ENCODE peak calls at places on chromosomes 1 and 21, in five cellular contexts. One of them, this sample, is unnamed.

GRCh38 chr1:173122958-173123852 is 72.5 kb upstream of the TNFSF18 start:
- DNase-seq in cardiac muscle cell: peak
- DNase-seq in left ventricle myocardium inferior: peak
- DNase-seq in GM10248: no peak
- DNase-seq in fibroblast of the aortic adventitia: peak
- DNase-seq in this sample: peak

GRCh38 chr1:238341395-238341794 is 450.7 kb upstream of the ZP4 start:
- DNase-seq in cardiac muscle cell: no peak
- DNase-seq in left ventricle myocardium inferior: no peak
- DNase-seq in GM10248: no peak
- DNase-seq in fibroblast of the aortic adventitia: no peak
- DNase-seq in this sample: no peak

GRCh38 chr1:5456090-5456789 is 536.0 kb downstream of the NPHP4 start:
- DNase-seq in cardiac muscle cell: no peak
- DNase-seq in left ventricle myocardium inferior: no peak
- DNase-seq in GM10248: no peak
- DNase-seq in fibroblast of the aortic adventitia: no peak
- DNase-seq in this sample: no peak

GRCh38 chr1:13828454-13829151 is 128.6 kb downstream of the PRDM2 start:
- DNase-seq in cardiac muscle cell: peak
- DNase-seq in left ventricle myocardium inferior: no peak
- DNase-seq in GM10248: peak
- DNase-seq in fibroblast of the aortic adventitia: no peak
- DNase-seq in this sample: no peak

GRCh38 chr1:47663286-47663685 is 225.4 kb downstream of the FOXD2 start:
- DNase-seq in cardiac muscle cell: no peak
- DNase-seq in left ventricle myocardium inferior: no peak
- DNase-seq in GM10248: no peak
- DNase-seq in fibroblast of the aortic adventitia: no peak
- DNase-seq in this sample: no peak

GRCh38 chr1:183989078-183989577 is 48.4 kb downstream of the COLGALT2 start:
- DNase-seq in cardiac muscle cell: no peak
- DNase-seq in left ventricle myocardium inferior: peak
- DNase-seq in GM10248: peak
- DNase-seq in fibroblast of the aortic adventitia: peak
- DNase-seq in this sample: peak

GRCh38 chr1:214282696-214283225 is 1.8 kb downstream of the SMYD2 start:
- DNase-seq in cardiac muscle cell: no peak
- DNase-seq in left ventricle myocardium inferior: no peak
- DNase-seq in GM10248: no peak
- DNase-seq in fibroblast of the aortic adventitia: no peak
- DNase-seq in this sample: no peak

GRCh38 chr21:38438476-38438893 is 59.8 kb downstream of the ERG start:
- DNase-seq in cardiac muscle cell: peak
- DNase-seq in left ventricle myocardium inferior: peak
- DNase-seq in GM10248: no peak
- DNase-seq in fibroblast of the aortic adventitia: peak
- DNase-seq in this sample: peak

GRCh38 chr1:37537378-37537777 is 16.7 kb downstream of the SNIP1 start:
- DNase-seq in cardiac muscle cell: no peak
- DNase-seq in left ventricle myocardium inferior: no peak
- DNase-seq in GM10248: no peak
- DNase-seq in fibroblast of the aortic adventitia: no peak
- DNase-seq in this sample: peak

GRCh38 chr1:35454616-35455015 is 102.6 kb downstream of the KIAA0319L start:
- DNase-seq in cardiac muscle cell: no peak
- DNase-seq in left ventricle myocardium inferior: no peak
- DNase-seq in GM10248: no peak
- DNase-seq in fibroblast of the aortic adventitia: peak
- DNase-seq in this sample: peak

GRCh38 chr1:72693899-72694298 is 411.6 kb upstream of the NEGR1 start:
- DNase-seq in cardiac muscle cell: no peak
- DNase-seq in left ventricle myocardium inferior: no peak
- DNase-seq in GM10248: no peak
- DNase-seq in fibroblast of the aortic adventitia: no peak
- DNase-seq in this sample: no peak

GRCh38 chr1:164794310-164794709 is 235.3 kb downstream of the PBX1 start:
- DNase-seq in cardiac muscle cell: no peak
- DNase-seq in left ventricle myocardium inferior: no peak
- DNase-seq in GM10248: no peak
- DNase-seq in fibroblast of the aortic adventitia: peak
- DNase-seq in this sample: peak

GRCh38 chr1:174008261-174008660 is 13.9 kb downstream of the RC3H1 start:
- DNase-seq in cardiac muscle cell: no peak
- DNase-seq in left ventricle myocardium inferior: no peak
- DNase-seq in GM10248: no peak
- DNase-seq in fibroblast of the aortic adventitia: no peak
- DNase-seq in this sample: no peak

GRCh38 chr1:60129916-60130315 is 56.3 kb upstream of the C1orf87 start:
- DNase-seq in cardiac muscle cell: no peak
- DNase-seq in left ventricle myocardium inferior: no peak
- DNase-seq in GM10248: no peak
- DNase-seq in fibroblast of the aortic adventitia: peak
- DNase-seq in this sample: peak

GRCh38 chr1:156676820-156677615 is at the start of gene NES:
- DNase-seq in cardiac muscle cell: peak
- DNase-seq in left ventricle myocardium inferior: peak
- DNase-seq in GM10248: no peak
- DNase-seq in fibroblast of the aortic adventitia: peak
- DNase-seq in this sample: peak

GRCh38 chr1:214544791-214545190 is 6.6 kb downstream of the PTPN14 start:
- DNase-seq in cardiac muscle cell: no peak
- DNase-seq in left ventricle myocardium inferior: no peak
- DNase-seq in GM10248: no peak
- DNase-seq in fibroblast of the aortic adventitia: no peak
- DNase-seq in this sample: no peak

GRCh38 chr1:44929556-44929955 is 56.8 kb downstream of the EIF2B3 start:
- DNase-seq in cardiac muscle cell: no peak
- DNase-seq in left ventricle myocardium inferior: no peak
- DNase-seq in GM10248: no peak
- DNase-seq in fibroblast of the aortic adventitia: peak
- DNase-seq in this sample: no peak

GRCh38 chr1:65793359-65793732 is 651 bp downstream of the PDE4B start:
- DNase-seq in cardiac muscle cell: peak
- DNase-seq in left ventricle myocardium inferior: peak
- DNase-seq in GM10248: no peak
- DNase-seq in fibroblast of the aortic adventitia: no peak
- DNase-seq in this sample: no peak

GRCh38 chr1:246875041-246876026 is 56.4 kb downstream of the AHCTF1 start:
- DNase-seq in cardiac muscle cell: no peak
- DNase-seq in left ventricle myocardium inferior: no peak
- DNase-seq in GM10248: no peak
- DNase-seq in fibroblast of the aortic adventitia: peak
- DNase-seq in this sample: peak

GRCh38 chr1:242404296-242404695 is 120.2 kb downstream of the PLD5 start:
- DNase-seq in cardiac muscle cell: no peak
- DNase-seq in left ventricle myocardium inferior: no peak
- DNase-seq in GM10248: no peak
- DNase-seq in fibroblast of the aortic adventitia: no peak
- DNase-seq in this sample: no peak

GRCh38 chr1:233172201-233172600 is 123.3 kb downstream of the PCNX2 start:
- DNase-seq in cardiac muscle cell: no peak
- DNase-seq in left ventricle myocardium inferior: no peak
- DNase-seq in GM10248: no peak
- DNase-seq in fibroblast of the aortic adventitia: peak
- DNase-seq in this sample: peak

GRCh38 chr1:100631015-100631521 is 88.5 kb upstream of the VCAM1 start:
- DNase-seq in cardiac muscle cell: no peak
- DNase-seq in left ventricle myocardium inferior: no peak
- DNase-seq in GM10248: no peak
- DNase-seq in fibroblast of the aortic adventitia: peak
- DNase-seq in this sample: peak

GRCh38 chr1:25828491-25828890 is 8.7 kb downstream of the MTFR1L start:
- DNase-seq in cardiac muscle cell: no peak
- DNase-seq in left ventricle myocardium inferior: no peak
- DNase-seq in GM10248: no peak
- DNase-seq in fibroblast of the aortic adventitia: no peak
- DNase-seq in this sample: no peak
- TF ChIP-seq CTCF in cardiac muscle cell: no peak
- TF ChIP-seq CTCF in left ventricle myocardium inferior: no peak
- TF ChIP-seq CTCF in GM10248: no peak
- TF ChIP-seq CTCF in fibroblast of the aortic adventitia: no peak
- TF ChIP-seq CTCF in this sample: no peak

DNA sequence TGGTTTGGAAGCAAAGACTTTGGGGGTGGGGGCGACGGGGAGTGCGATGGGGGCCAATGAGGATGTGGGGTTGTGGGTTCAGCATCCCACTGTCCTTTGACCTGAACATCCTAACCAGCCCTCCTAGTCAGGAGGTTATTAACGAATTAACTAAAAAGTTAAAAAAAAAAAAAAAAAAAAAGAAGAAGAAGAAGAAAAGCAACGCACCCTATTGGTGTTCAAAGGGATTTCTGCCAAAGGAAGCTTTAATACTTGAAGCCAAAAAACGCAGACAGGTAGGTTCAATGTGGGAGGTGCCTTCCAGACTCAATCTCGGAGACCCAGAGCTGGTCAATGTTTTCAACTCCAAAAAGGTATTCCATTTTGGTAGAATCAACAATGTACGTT is 2.2 kb downstream of the CLIC6 start:
- DNase-seq in cardiac muscle cell: no peak
- DNase-seq in left ventricle myocardium inferior: no peak
- DNase-seq in GM10248: peak
- DNase-seq in fibroblast of the aortic adventitia: no peak
- DNase-seq in this sample: no peak
- TF ChIP-seq CTCF in cardiac muscle cell: no peak
- TF ChIP-seq CTCF in left ventricle myocardium inferior: no peak
- TF ChIP-seq CTCF in GM10248: peak
- TF ChIP-seq CTCF in fibroblast of the aortic adventitia: peak
- TF ChIP-seq CTCF in this sample: no peak

GRCh38 chr21:46151261-46151988 is 4.0 kb downstream of the FTCD start:
- DNase-seq in cardiac muscle cell: no peak
- DNase-seq in left ventricle myocardium inferior: no peak
- DNase-seq in GM10248: no peak
- DNase-seq in fibroblast of the aortic adventitia: no peak
- DNase-seq in this sample: no peak

GRCh38 chr21:46148106-46148505 is 7.3 kb downstream of the FTCD start:
- DNase-seq in cardiac muscle cell: no peak
- DNase-seq in left ventricle myocardium inferior: no peak
- DNase-seq in GM10248: no peak
- DNase-seq in fibroblast of the aortic adventitia: no peak
- DNase-seq in this sample: no peak

GRCh38 chr21:46150491-46151121 is 4.8 kb downstream of the FTCD start:
- DNase-seq in cardiac muscle cell: no peak
- DNase-seq in left ventricle myocardium inferior: no peak
- DNase-seq in GM10248: no peak
- DNase-seq in fibroblast of the aortic adventitia: no peak
- DNase-seq in this sample: no peak

GRCh38 chr21:46149205-46149901 is 6.0 kb downstream of the FTCD start:
- DNase-seq in cardiac muscle cell: no peak
- DNase-seq in left ventricle myocardium inferior: no peak
- DNase-seq in GM10248: no peak
- DNase-seq in fibroblast of the aortic adventitia: no peak
- DNase-seq in this sample: no peak

DNA sequence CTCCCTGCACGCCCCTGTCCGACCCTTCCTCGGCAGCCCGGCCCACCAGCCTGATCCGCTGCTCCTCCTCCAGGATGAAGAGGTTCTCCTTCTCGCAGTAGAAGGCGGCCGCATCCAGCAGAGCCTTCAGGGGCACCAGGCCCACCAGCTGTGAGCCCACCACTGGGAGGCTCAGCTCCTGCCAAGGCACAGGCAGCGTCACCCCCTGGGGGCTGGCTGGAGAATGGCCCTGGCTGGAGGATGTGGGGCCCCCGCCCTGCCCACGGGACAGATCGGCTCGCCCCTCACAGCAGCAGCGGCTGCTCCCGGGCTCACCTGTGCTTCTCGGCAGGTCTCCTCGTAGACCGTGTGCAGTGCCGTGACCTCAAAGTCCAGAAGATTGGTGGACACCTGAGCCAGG is 5.3 kb downstream of the FTCD start:
- DNase-seq in cardiac muscle cell: no peak
- DNase-seq in left ventricle myocardium inferior: no peak
- DNase-seq in GM10248: no peak
- DNase-seq in fibroblast of the aortic adventitia: no peak
- DNase-seq in this sample: no peak
- TF ChIP-seq CTCF in cardiac muscle cell: no peak
- TF ChIP-seq CTCF in left ventricle myocardium inferior: no peak
- TF ChIP-seq CTCF in GM10248: no peak
- TF ChIP-seq CTCF in fibroblast of the aortic adventitia: no peak
- TF ChIP-seq CTCF in this sample: no peak

DNA sequence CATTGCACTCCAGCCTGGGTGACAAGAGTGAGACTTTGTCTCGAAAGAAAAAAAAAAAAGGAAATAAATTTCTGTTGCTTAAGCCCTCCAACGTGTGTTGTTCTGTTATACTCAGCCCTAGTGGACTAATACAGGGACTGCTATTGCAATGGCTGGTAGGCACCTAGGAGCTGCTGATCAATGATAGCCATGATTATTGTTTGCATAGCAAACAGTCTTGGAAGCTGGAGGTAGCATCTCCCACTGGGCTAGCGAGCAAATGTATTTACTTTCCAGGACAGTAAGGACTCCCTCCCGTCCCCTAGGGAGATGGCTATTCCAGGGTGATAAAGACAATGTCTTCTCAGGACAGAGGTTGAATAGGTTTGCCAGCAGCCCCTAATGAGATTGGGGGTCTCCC is 13.5 kb upstream of the TNFRSF8 start:
- DNase-seq in cardiac muscle cell: no peak
- DNase-seq in left ventricle myocardium inferior: no peak
- DNase-seq in GM10248: no peak
- DNase-seq in fibroblast of the aortic adventitia: no peak
- DNase-seq in this sample: no peak
- TF ChIP-seq CTCF in cardiac muscle cell: no peak
- TF ChIP-seq CTCF in left ventricle myocardium inferior: no peak
- TF ChIP-seq CTCF in GM10248: no peak
- TF ChIP-seq CTCF in fibroblast of the aortic adventitia: no peak
- TF ChIP-seq CTCF in this sample: peak

GRCh38 chr1:115465802-115466363 is 127.8 kb upstream of the NGF start:
- DNase-seq in cardiac muscle cell: no peak
- DNase-seq in left ventricle myocardium inferior: no peak
- DNase-seq in GM10248: no peak
- DNase-seq in fibroblast of the aortic adventitia: no peak
- DNase-seq in this sample: no peak

GRCh38 chr1:115459161-115459560 is 121.1 kb upstream of the NGF start:
- DNase-seq in cardiac muscle cell: no peak
- DNase-seq in left ventricle myocardium inferior: no peak
- DNase-seq in GM10248: no peak
- DNase-seq in fibroblast of the aortic adventitia: no peak
- DNase-seq in this sample: no peak

GRCh38 chr1:115463347-115463746 is 125.3 kb upstream of the NGF start:
- DNase-seq in cardiac muscle cell: peak
- DNase-seq in left ventricle myocardium inferior: no peak
- DNase-seq in GM10248: no peak
- DNase-seq in fibroblast of the aortic adventitia: no peak
- DNase-seq in this sample: no peak

GRCh38 chr1:115461526-115461925 is 123.5 kb upstream of the NGF start:
- DNase-seq in cardiac muscle cell: no peak
- DNase-seq in left ventricle myocardium inferior: no peak
- DNase-seq in GM10248: no peak
- DNase-seq in fibroblast of the aortic adventitia: no peak
- DNase-seq in this sample: no peak

DNA sequence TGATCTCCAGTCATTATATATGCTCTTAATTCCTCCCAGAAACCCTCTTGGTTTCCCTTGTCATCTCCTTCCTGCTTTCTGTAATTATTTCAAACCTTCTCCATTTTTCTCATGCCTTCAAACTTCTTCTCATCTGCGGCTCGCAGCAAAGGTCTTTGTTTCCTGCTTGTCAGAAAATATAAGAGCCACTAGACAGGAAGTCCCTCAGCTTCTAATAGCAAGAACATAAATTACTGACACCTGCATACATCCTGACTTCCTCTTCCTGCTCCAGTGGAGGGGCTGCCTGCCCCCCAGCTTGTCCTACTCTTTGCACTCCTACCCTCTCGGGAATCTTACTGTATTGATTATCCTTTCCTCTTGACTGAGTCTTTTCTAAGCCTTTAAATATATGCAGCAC is 124.6 kb upstream of the NGF start:
- DNase-seq in cardiac muscle cell: no peak
- DNase-seq in left ventricle myocardium inferior: no peak
- DNase-seq in GM10248: no peak
- DNase-seq in fibroblast of the aortic adventitia: no peak
- DNase-seq in this sample: no peak
- TF ChIP-seq CTCF in cardiac muscle cell: no peak
- TF ChIP-seq CTCF in left ventricle myocardium inferior: no peak
- TF ChIP-seq CTCF in GM10248: no peak
- TF ChIP-seq CTCF in fibroblast of the aortic adventitia: no peak
- TF ChIP-seq CTCF in this sample: no peak